ENCODE peak calls at places on chromosomes 16 and 17, in four cellular contexts. Q, O, E and D are unnamed samples.

GRCh38 chr16:66616592-66616991 is 12.1 kb downstream of the CMTM3 start:
- DNase-seq in Q (no peak), O (no peak), E (no peak), D (no peak)

GRCh38 chr17:17027442-17028058 is 14.7 kb upstream of the MPRIP start:
- DNase-seq in Q (no peak), O (no peak), E (no peak), D (no peak)

GRCh38 chr17:60421273-60422161 is 772 bp upstream of the CHCT1 start:
- DNase-seq in Q (peak), O (peak), E (peak), D (no peak)

GRCh38 chr17:55693244-55694216 is 29.1 kb downstream of the TMEM100 start:
- DNase-seq in Q (no peak), O (no peak), E (no peak), D (no peak)

GRCh38 chr16:79891458-79891857 is 290.9 kb upstream of the MAF start:
- DNase-seq in Q (no peak), O (no peak), E (no peak), D (no peak)

GRCh38 chr16:50302472-50303005 is 36.2 kb downstream of the ADCY7 start:
- DNase-seq in Q (no peak), O (no peak), E (no peak), D (no peak)

GRCh38 chr16:7182510-7183109 is 150.0 kb upstream of the RBFOX1 start:
- DNase-seq in Q (no peak), O (no peak), E (no peak), D (peak)

GRCh38 chr17:28384281-28385036 is 13.0 kb downstream of the SARM1 start:
- DNase-seq in Q (no peak), O (peak), E (no peak), D (peak)

GRCh38 chr17:41578538-41578937 is 6.7 kb upstream of the KRT9 start:
- DNase-seq in Q (no peak), O (no peak), E (no peak), D (no peak)

GRCh38 chr17:75627094-75627493 is 6.1 kb upstream of the SMIM5 start:
- DNase-seq in Q (no peak), O (no peak), E (no peak), D (no peak)

GRCh38 chr17:83124871-83125514 is 45.6 kb downstream of the METRNL start:
- DNase-seq in Q (no peak), O (no peak), E (no peak), D (no peak)

GRCh38 chr17:51059781-51060180 is 60.9 kb downstream of the SPAG9 start:
- DNase-seq in Q (no peak), O (no peak), E (peak), D (no peak)

GRCh38 chr16:75322706-75323105 is 71.3 kb upstream of the BCAR1 start:
- DNase-seq in Q (no peak), O (no peak), E (no peak), D (no peak)

GRCh38 chr17:78130080-78130438 is 512 bp upstream of the TMC8 start:
- DNase-seq in Q (no peak), O (no peak), E (no peak), D (peak)

GRCh38 chr17:10557422-10557821 is 8.0 kb upstream of the MYH2 start:
- DNase-seq in Q (no peak), O (no peak), E (no peak), D (no peak)

GRCh38 chr17:60600490-60601431 is 768 bp downstream of the PPM1D start:
- DNase-seq in Q (peak), O (peak), E (peak), D (peak)

GRCh38 chr16:72845322-72846020 is 202.5 kb downstream of the ZFHX3 start:
- DNase-seq in Q (no peak), O (no peak), E (no peak), D (no peak)

GRCh38 chr17:49992191-49992932 is 2.7 kb downstream of the DLX3 start:
- DNase-seq in Q (no peak), O (no peak), E (no peak), D (no peak)

GRCh38 chr16:6016530-6017184 is 919.1 kb upstream of the EEF2KMT start:
- DNase-seq in Q (peak), O (no peak), E (peak), D (peak)

GRCh38 chr16:89565506-89566372 is 5.3 kb downstream of the RPL13 start:
- DNase-seq in Q (peak), O (peak), E (peak), D (peak)

GRCh38 chr16:17265177-17265576 is 205.6 kb downstream of the XYLT1 start:
- DNase-seq in Q (no peak), O (no peak), E (no peak), D (no peak)

GRCh38 chr16:30458561-30459394 is 13.1 kb upstream of the SEPHS2 start:
- DNase-seq in Q (no peak), O (no peak), E (peak), D (no peak)

GRCh38 chr17:39000021-39000601 is 32.9 kb upstream of the FBXO47 start:
- DNase-seq in Q (no peak), O (no peak), E (no peak), D (no peak)
- TF ChIP-seq HMGXB4 in Q (no peak), O (no peak), E (no peak), D (no peak)

GRCh38 chr17:19720210-19720475 is 3.8 kb upstream of the SLC47A2 start:
- DNase-seq in Q (no peak), O (no peak), E (no peak), D (no peak)
- TF ChIP-seq HMGXB4 in Q (no peak), O (no peak), E (no peak), D (no peak)

GRCh38 chr17:1967092-1967662 is 58.0 kb downstream of the RTN4RL1 start:
- DNase-seq in Q (no peak), O (peak), E (no peak), D (no peak)
- TF ChIP-seq HMGXB4 in Q (no peak), O (no peak), E (no peak), D (no peak)

GRCh38 chr16:60655514-60656153 is 1380.6 kb downstream of the CDH8 start:
- DNase-seq in Q (no peak), O (no peak), E (no peak), D (no peak)
- TF ChIP-seq HMGXB4 in Q (no peak), O (no peak), E (no peak), D (no peak)

GRCh38 chr17:64326030-64326419 is 63.0 kb upstream of the TEX2 start:
- DNase-seq in Q (no peak), O (no peak), E (no peak), D (no peak)

GRCh38 chr17:64328036-64328874 is 62.4 kb downstream of the PECAM1 start:
- DNase-seq in Q (no peak), O (no peak), E (no peak), D (no peak)

GRCh38 chr17:64327201-64327930 is 63.3 kb downstream of the PECAM1 start:
- DNase-seq in Q (no peak), O (no peak), E (no peak), D (no peak)

GRCh38 chr17:64328875-64329405 is 61.7 kb downstream of the PECAM1 start:
- DNase-seq in Q (no peak), O (no peak), E (no peak), D (no peak)

GRCh38 chr17:64326420-64327054 is 63.5 kb upstream of the TEX2 start:
- DNase-seq in Q (peak), O (no peak), E (peak), D (no peak)
- TF ChIP-seq HMGXB4 in Q (no peak), O (no peak), E (no peak), D (no peak)